ENCODE peak calls at places on chromosomes 7 and 10, in eight cellular contexts. B, S, K, D, G, Q, A and P are unnamed samples.

GRCh38 chr10:118850418-118851061 is 95.8 kb upstream of the CACUL1 start:
- DNase-seq in B (peak; percentile 54), G (peak; percentile 73), Q (peak; percentile 76), A (peak; percentile 87), S (peak; percentile 95), D (peak; percentile 87), K (peak; percentile 80), P (peak; percentile 92)

GRCh38 chr10:128568979-128569378 is 442.8 kb upstream of the MKI67 start:
- DNase-seq in A (peak; percentile 33), K (peak; percentile 25), S (no peak), D (no peak), G (no peak), Q (no peak), B (no peak), P (no peak)

GRCh38 chr10:121591186-121591585 is 7.1 kb downstream of the FGFR2 start:
- DNase-seq in S (no peak), G (no peak), A (no peak), D (no peak), K (no peak), Q (no peak), B (no peak), P (no peak)

GRCh38 chr7:140653319-140654108 is 12.9 kb upstream of the DENND2A start:
- DNase-seq in A (peak; percentile 83), G (peak; percentile 87), K (peak; percentile 85), Q (peak; percentile 52), B (peak; percentile 89), S (peak; percentile 90), D (peak; percentile 69), P (peak; percentile 59)

GRCh38 chr7:8436965-8437364 is 3.6 kb downstream of the NXPH1 start:
- DNase-seq in B (peak; percentile 4), Q (peak; percentile 75), G (peak; percentile 67), D (no peak), A (peak; percentile 85), S (peak; percentile 95), K (peak; percentile 90), P (peak; percentile 73)

GRCh38 chr10:21926949-21927348 is 76.6 kb downstream of the DNAJC1 start:
- DNase-seq in G (peak; percentile 88), S (no peak), B (peak; percentile 93), K (no peak), Q (no peak), D (no peak), A (no peak), P (peak; percentile 14)

GRCh38 chr7:7965301-7965700 is 3.3 kb upstream of the GLCCI1 start:
- DNase-seq in S (no peak), Q (no peak), A (peak; percentile 73), G (no peak), D (no peak), B (no peak), K (no peak), P (no peak)

GRCh38 chr10:44706745-44707144 is 204.4 kb upstream of the TMEM72 start:
- DNase-seq in K (no peak), Q (no peak), A (no peak), B (peak; percentile 96), G (no peak), D (no peak), S (no peak), P (peak; percentile 36)

GRCh38 chr7:11650030-11650429 is 182.0 kb downstream of the THSD7A start:
- DNase-seq in K (no peak), A (no peak), B (peak; percentile 68), Q (no peak), G (no peak), D (no peak), S (no peak), P (no peak)

DNA sequence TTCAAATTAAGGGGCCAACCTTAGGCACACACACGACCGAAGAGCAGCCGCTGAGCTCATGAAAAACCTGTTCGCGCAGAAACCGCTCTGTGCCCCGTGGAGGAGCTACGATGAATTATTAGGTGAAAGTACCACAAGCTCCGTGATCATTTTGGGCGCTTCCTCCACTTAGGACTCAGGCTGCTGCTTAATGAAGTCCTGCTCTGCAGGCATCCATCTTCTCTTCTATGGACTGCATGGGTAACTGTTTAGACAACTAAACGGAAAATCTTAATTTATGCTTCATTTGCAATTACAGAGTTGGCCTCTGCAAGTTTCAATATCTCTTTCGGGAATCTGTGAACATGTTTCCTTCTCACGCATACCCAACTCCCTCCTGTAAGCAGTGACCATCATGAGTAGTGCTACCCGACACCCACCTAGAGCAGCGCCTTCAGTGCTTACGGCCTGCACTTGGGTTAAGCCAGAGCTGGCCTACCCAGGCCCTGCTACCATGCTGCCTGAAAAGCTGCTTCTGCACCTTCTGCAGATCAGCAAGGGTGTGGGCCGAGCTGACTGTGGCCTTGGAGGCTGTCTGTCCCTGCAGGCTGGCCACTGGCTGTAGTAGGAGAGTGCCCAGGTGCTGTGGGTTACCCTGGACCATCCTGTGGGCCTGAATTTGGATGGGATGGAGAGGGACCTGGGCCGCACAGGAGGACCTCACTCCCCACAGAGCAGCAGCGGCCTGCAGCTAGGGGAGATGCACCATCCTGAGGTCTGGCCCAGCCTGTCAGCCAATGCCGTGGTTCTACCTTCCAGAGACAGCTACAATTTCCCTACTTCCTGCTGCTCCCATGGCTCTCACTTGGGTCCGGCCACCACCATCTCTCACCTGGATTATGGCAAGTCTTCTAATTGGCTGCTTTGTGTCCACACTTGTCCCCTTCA is 36.0 kb downstream of the GNA12 start:
- DNase-seq in K (peak; percentile 56), S (peak; percentile 61), D (no peak), A (no peak), G (no peak), B (peak; percentile 50), Q (peak; percentile 25), P (peak; percentile 22)
- H3K4me3 ChIP-seq in K (no peak overlapping the region), S (no peak overlapping the region), D (no peak overlapping the region), A (no peak overlapping the region), G (no peak overlapping the region), B (no peak overlapping the region), Q (no peak overlapping the region), P (no peak overlapping the region)

GRCh38 chr10:106515206-106515790 is 649.2 kb downstream of the SORCS1 start:
- DNase-seq in B (no peak), S (no peak), Q (no peak), D (no peak), G (no peak), K (no peak), A (no peak), P (no peak)

GRCh38 chr10:106508920-106509319 is 655.6 kb downstream of the SORCS1 start:
- DNase-seq in Q (no peak), K (no peak), A (no peak), S (no peak), G (no peak), D (no peak), B (peak; percentile 19), P (no peak)

GRCh38 chr10:106511917-106512316 is 652.6 kb downstream of the SORCS1 start:
- DNase-seq in D (no peak), K (no peak), B (no peak), G (no peak), Q (no peak), A (no peak), S (no peak), P (no peak)

GRCh38 chr10:106513328-106513727 is 651.2 kb downstream of the SORCS1 start:
- DNase-seq in G (no peak), A (no peak), Q (no peak), D (no peak), K (no peak), B (no peak), S (no peak), P (no peak)
- H3K4me3 ChIP-seq in G (no peak overlapping the region), A (no peak overlapping the region), Q (no peak overlapping the region), D (no peak overlapping the region), K (no peak overlapping the region), B (no peak overlapping the region), S (no peak overlapping the region), P (no peak overlapping the region)

GRCh38 chr10:132066186-132066585 is 440 bp downstream of the JAKMIP3 start:
- DNase-seq in S (no peak), B (peak; percentile 24), G (no peak), D (peak; percentile 34), K (peak; percentile 48), Q (no peak), A (no peak), P (no peak)

GRCh38 chr10:132064082-132064755 is 1.5 kb upstream of the JAKMIP3 start:
- DNase-seq in B (no peak), D (peak; percentile 70), S (no peak), A (no peak), G (no peak), Q (no peak), K (peak; percentile 45), P (no peak)

GRCh38 chr10:132065491-132066105 is at the start of gene JAKMIP3:
- DNase-seq in B (peak; percentile 90), S (peak; percentile 80), A (no peak), Q (no peak), G (peak; percentile 12), D (peak; percentile 72), K (peak; percentile 90), P (peak; percentile 61)

GRCh38 chr10:132063432-132063831 is 2.3 kb upstream of the JAKMIP3 start:
- DNase-seq in A (no peak), S (no peak), B (peak; percentile 5), D (peak; percentile 69), Q (no peak), G (no peak), K (peak; percentile 47), P (no peak)

DNA sequence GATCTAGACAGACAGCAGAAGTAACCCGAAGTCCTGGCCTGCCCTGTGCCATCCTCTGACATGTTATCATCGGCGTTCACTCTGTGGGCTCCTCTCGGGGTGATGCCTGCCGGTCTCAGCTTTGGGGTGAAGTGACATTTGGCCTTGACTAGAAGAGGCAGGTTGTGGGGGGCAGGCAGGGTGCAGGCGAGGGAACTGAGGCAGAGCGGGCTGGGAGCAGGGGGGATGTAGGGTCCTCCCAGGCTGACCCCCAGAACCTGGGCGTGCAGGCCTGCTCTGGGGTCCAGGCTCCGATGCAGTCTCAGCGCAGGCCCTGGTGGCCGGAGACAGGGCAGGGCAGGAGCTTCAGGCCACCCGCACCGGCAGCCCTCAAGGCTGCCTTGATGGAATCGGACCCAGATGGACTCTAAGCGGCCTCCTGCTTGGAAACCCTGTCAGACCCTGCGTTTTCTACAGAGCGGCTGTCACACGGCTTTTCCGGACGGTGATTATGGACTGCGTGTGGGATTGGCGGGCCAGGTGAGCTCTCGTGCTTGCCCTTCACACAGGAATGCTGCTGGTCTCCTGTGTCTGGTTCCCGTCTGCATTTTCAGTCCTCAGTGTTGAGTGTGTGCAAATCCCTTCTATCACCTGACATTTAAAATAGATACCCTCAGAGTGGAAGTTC is 842 bp upstream of the JAKMIP3 start:
- DNase-seq in G (peak; percentile 5), B (no peak), A (no peak), Q (no peak), S (no peak), K (peak; percentile 72), D (peak; percentile 44), P (no peak)
- H3K4me3 ChIP-seq in G (no peak overlapping the region), B (peak overlapping the region; percentile 69), A (no peak overlapping the region), Q (no peak overlapping the region), S (no peak overlapping the region), K (no peak overlapping the region), D (no peak overlapping the region), P (no peak overlapping the region)

GRCh38 chr7:38373155-38373554 is 99.7 kb upstream of the TARP start:
- DNase-seq in B (no peak), G (no peak), D (no peak), Q (no peak), S (no peak), K (no peak), A (no peak), P (no peak)

GRCh38 chr7:38368191-38368605 is 94.8 kb upstream of the TARP start:
- DNase-seq in G (peak; percentile 76), S (peak; percentile 97), B (peak; percentile 65), D (peak; percentile 86), Q (peak; percentile 85), A (peak; percentile 90), K (peak; percentile 69), P (peak; percentile 68)

GRCh38 chr7:38374507-38374906 is 101.1 kb upstream of the TARP start:
- DNase-seq in D (no peak), B (peak; percentile 57), K (peak; percentile 54), A (peak; percentile 44), G (peak; percentile 58), Q (peak; percentile 69), S (peak; percentile 77), P (peak; percentile 54)

GRCh38 chr7:38367301-38367700 is 93.9 kb upstream of the TARP start:
- DNase-seq in D (no peak), G (no peak), Q (peak; percentile 72), A (peak; percentile 43), B (no peak), K (no peak), S (no peak), P (no peak)

GRCh38 chr7:38369816-38370493 is 96.5 kb upstream of the TARP start:
- DNase-seq in D (peak; percentile 94), G (peak; percentile 91), S (peak; percentile 97), K (peak; percentile 69), A (peak; percentile 89), B (peak; percentile 77), Q (peak; percentile 80), P (peak; percentile 95)
- H3K4me3 ChIP-seq in D (no peak overlapping the region), G (no peak overlapping the region), S (no peak overlapping the region), K (no peak overlapping the region), A (no peak overlapping the region), B (no peak overlapping the region), Q (no peak overlapping the region), P (no peak overlapping the region)